ENCODE peak calls at places on chromosomes 6 and 20, in eight cellular contexts. A is lower leg skin, Q is NB4, M is right lobe of liver, Z is transverse colon, B is heart left ventricle, K is thyroid gland, Y is Peyer's patch. N is an unnamed sample.

GRCh38 chr6:40536442-40536841 is 50.7 kb downstream of the LRFN2 start:
- DNase-seq in M (no peak), A (no peak), K (peak; percentile 21), Q (peak; percentile 11), Y (peak; percentile 15), B (no peak), Z (no peak), N (no peak)

GRCh38 chr6:47116616-47117015 is 74.5 kb upstream of the ADGRF1 start:
- DNase-seq in K (no peak), Q (no peak), Z (peak; percentile 83), B (no peak), M (no peak), A (no peak), Y (peak; percentile 73), N (no peak)

GRCh38 chr20:52746768-52747167 is 225.4 kb upstream of the TSHZ2 start:
- DNase-seq in A (no peak), Q (no peak), B (no peak), K (no peak), M (no peak), Z (no peak), Y (no peak), N (no peak)

GRCh38 chr6:98525860-98526259 is 308.5 kb upstream of the POU3F2 start:
- DNase-seq in K (no peak), A (no peak), B (no peak), Z (no peak), Q (no peak), Y (no peak), M (no peak), N (no peak)

GRCh38 chr6:10351678-10352220 is 63.1 kb downstream of the TFAP2A start:
- DNase-seq in M (no peak), A (no peak), Z (no peak), Y (no peak), B (no peak), Q (no peak), K (no peak), N (no peak)

GRCh38 chr20:31894980-31895675 is 24.7 kb downstream of the TTLL9 start:
- DNase-seq in K (peak; percentile 69), Z (peak; percentile 45), A (peak; percentile 85), Y (no peak), M (no peak), Q (peak; percentile 95), B (peak; percentile 52), N (peak; percentile 88)

GRCh38 chr6:81944661-81945060 is 192.2 kb upstream of the TENT5A start:
- DNase-seq in Z (no peak), M (no peak), Q (no peak), K (no peak), Y (no peak), A (no peak), B (no peak), N (no peak)

GRCh38 chr20:32638848-32639247 is 34.9 kb downstream of the C20orf203 start:
- DNase-seq in K (no peak), Z (no peak), A (no peak), Q (no peak), Y (no peak), M (no peak), B (no peak), N (no peak)

GRCh38 chr20:43492101-43492500 is 15.4 kb upstream of the L3MBTL1 start:
- DNase-seq in K (no peak), Z (no peak), B (no peak), Y (no peak), A (no peak), M (no peak), Q (no peak), N (no peak)

GRCh38 chr6:82525775-82526515 is 162.3 kb downstream of the TPBG start:
- DNase-seq in Q (no peak), M (no peak), B (no peak), A (no peak), Y (no peak), K (no peak), Z (no peak), N (no peak)

GRCh38 chr6:161618816-161619454 is 345.1 kb upstream of the AGPAT4 start:
- DNase-seq in B (peak; percentile 38), Z (no peak), M (peak; percentile 75), A (no peak), Q (peak; percentile 13), Y (no peak), K (no peak), N (no peak)

GRCh38 chr6:145732788-145733187 is 2.5 kb downstream of the EPM2A start:
- DNase-seq in A (no peak), Z (no peak), M (no peak), Q (peak; percentile 17), B (no peak), K (no peak), Y (no peak), N (no peak)

GRCh38 chr20:19815553-19815991 is 57.5 kb downstream of the RIN2 start:
- DNase-seq in K (no peak), Y (no peak), A (no peak), Z (no peak), Q (peak; percentile 68), M (no peak), B (peak; percentile 70), N (peak; percentile 33)
- TF ChIP-seq CTCF in K (no peak), Y (no peak), A (no peak), Z (no peak), Q (no peak), M (no peak), B (peak; percentile 14), N (no peak)

DNA sequence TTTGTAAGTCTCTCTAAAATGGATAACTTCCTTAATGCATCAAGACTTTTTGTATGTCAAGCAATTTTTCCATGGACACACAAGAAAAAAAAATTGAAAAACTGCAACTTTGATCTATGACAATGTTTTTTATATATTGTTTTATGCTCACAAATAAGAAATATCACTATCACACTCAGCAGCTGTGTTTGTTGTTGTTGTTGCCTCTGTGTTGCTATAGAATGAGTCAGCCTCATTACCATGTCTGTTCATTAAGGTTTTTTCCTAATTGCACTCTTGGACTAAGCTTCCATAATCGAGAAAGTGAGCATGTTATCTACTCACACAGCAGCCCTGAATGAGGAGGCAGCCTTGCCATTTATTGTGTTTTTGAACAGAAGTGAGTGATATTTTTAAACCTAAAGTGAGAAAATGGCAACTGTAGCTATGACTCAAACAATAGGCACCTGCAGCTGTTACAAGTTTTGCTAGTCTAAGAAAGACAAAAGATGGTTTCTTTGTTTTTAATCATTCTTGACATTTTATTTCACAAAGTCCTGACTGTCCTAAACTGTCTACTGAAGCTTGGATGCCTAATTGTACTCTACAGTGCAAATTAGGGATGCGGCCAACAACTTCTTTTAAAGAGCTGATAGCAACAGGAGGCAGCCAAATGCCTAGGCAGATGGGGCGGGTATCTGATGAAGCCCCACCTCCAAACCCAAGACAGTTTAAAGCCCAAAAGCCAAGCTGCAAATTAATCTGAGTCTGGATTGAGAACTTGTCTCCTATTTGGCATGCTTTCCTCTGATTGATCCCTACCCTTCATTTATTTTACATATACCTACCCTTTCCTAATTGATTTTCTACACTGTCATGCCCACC is 77.9 kb upstream of the DOK5 start:
- DNase-seq in A (no peak), Z (no peak), Q (no peak), K (no peak), B (no peak), Y (no peak), M (no peak), N (no peak)
- TF ChIP-seq POLR2A in A (no peak), Z (no peak), Q (no peak), K (no peak), B (no peak), Y (no peak), M (no peak), N (no peak)

GRCh38 chr6:44301106-44301505 is 12.0 kb downstream of the AARS2 start:
- DNase-seq in M (no peak), Q (no peak), K (no peak), Z (no peak), Y (no peak), B (no peak), A (no peak), N (no peak)

GRCh38 chr6:44300424-44300823 is 12.7 kb downstream of the AARS2 start:
- DNase-seq in Y (no peak), Z (no peak), B (no peak), M (no peak), A (no peak), K (no peak), Q (no peak), N (no peak)

GRCh38 chr6:44298864-44299263 is 14.3 kb downstream of the AARS2 start:
- DNase-seq in M (no peak), A (no peak), Q (no peak), B (no peak), Y (no peak), K (no peak), Z (no peak), N (no peak)

GRCh38 chr6:44297063-44298038 is 15.8 kb downstream of the AARS2 start:
- DNase-seq in Z (peak; percentile 25), K (no peak), Y (no peak), Q (peak; percentile 40), M (no peak), B (peak; percentile 37), A (no peak), N (no peak)

DNA sequence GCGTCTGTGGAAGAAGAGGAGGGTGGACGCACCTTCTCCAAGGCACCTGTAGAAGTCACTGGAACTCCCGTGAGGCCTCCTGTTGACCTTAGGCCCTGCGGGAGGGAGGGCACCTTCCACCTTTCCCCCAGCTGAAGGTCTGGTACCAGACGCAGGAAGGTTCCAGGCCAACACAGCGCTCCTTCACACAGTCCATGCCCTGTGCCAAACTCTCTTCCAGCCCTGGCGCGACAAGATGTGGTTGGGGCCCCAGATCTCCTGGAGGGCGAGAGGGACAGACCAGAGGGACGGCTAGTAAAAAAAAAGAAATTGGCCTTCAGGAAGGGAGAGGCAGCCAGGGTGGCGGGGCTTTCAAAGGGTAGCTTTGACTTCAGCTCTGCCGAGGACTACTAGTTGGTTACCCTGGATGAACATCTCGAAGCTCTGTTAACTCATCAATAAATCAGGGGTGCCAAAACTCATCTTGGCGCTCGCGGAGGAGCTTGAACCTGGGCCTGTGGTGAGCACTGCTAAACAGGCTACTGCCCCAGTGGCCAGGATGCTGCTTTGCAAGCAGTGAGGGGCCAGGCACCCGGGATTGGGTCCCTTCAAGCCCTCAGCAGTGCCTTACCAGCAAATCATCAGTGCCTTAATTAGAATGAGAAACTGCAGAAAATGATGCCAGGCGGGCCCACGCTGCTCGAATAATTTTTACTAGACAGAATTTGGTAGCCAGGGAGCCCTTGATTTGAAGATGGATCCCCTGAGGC is 14.9 kb downstream of the AARS2 start:
- DNase-seq in B (no peak), Z (no peak), A (no peak), K (no peak), Q (peak; percentile 38), M (no peak), Y (no peak), N (no peak)
- TF ChIP-seq CTCF in B (no peak), Z (no peak), A (no peak), K (no peak), Q (no peak), M (no peak), Y (no peak), N (no peak)

DNA sequence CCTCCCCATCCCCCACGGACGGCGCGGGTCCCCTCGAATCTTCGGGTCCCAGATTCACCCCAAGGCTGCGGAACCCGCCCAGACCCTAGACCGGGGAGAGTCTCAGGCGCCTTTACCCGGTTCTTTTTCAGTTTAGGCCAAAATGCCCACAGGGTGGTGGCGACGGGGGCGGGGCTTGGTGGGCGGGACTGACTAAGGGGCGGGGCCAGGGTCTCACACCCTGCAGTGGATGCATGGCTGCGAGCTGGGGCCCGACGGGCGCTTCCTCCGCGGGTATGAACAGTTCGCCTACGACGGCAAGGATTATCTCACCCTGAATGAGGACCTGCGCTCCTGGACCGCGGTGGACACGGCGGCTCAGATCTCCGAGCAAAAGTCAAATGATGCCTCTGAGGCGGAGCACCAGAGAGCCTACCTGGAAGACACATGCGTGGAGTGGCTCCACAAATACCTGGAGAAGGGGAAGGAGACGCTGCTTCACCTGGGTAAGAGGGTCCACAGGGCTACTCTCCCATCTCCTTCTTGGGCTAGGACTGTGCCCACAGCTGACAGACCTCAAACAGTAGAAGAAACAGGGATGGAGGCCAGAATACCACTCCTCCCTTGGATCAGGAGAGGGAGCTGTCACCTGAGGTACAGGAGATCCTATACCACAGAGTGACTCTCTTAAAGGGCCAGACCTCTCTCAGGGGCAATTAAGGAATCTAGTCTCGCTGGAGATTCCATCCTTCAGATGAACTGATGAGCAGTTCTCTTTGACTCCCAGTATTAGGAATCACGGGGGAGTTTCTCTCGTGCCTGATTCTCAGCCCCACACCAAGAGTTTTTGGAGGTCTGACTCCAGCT is 945 bp downstream of the HLA-E start:
- DNase-seq in Q (peak; percentile 81), A (peak; percentile 68), Z (peak; percentile 82), K (no peak), B (peak; percentile 70), M (peak; percentile 76), Y (peak; percentile 86), N (peak; percentile 58)
- TF ChIP-seq POLR2A in Q (no peak), A (no peak), Z (no peak), K (no peak), B (no peak), M (no peak), Y (no peak), N (no peak)

N was measured in tibial nerve.